ENCODE peak calls at places on chromosomes 4 and X, in nine cellular contexts. S is stomach, D is pancreas, X is left lung, E is tibial nerve, B is IMR-90, Y is colonic mucosa, Z is HCT116, V is neural progenitor cell. C is an unnamed sample. For H3K27me3, the result is how much of the 10 kb centered on the place peaks cover.

GRCh38 chrX:1074172-1074571 is 138.3 kb downstream of the CRLF2 start:
- DNase-seq in S (no peak), D (no peak), X (no peak), E (no peak), B (no peak), Y (no peak), Z (no peak), V (no peak), C (no peak)

GRCh38 chr4:167897116-167897515 is 195.2 kb upstream of the ANXA10 start:
- DNase-seq in S (no peak), D (no peak), X (no peak), E (no peak), B (peak), Y (no peak), Z (peak), V (peak), C (no peak)

GRCh38 chr4:74407891-74408290 is 37.0 kb upstream of the AREG start:
- DNase-seq in S (no peak), D (no peak), X (no peak), E (no peak), B (no peak), Y (no peak), Z (no peak), V (no peak), C (no peak)

GRCh38 chr4:33924239-33924638 is 2320.1 kb downstream of the ARAP2 start:
- DNase-seq in S (no peak), D (no peak), X (no peak), E (no peak), B (peak), Y (no peak), Z (peak), V (peak), C (no peak)

GRCh38 chr4:20172070-20172760 is 79.5 kb upstream of the SLIT2 start:
- DNase-seq in S (no peak), D (no peak), X (no peak), E (no peak), B (no peak), Y (no peak), Z (no peak), V (no peak), C (no peak)

GRCh38 chr4:23590431-23590830 is 299.4 kb downstream of the PPARGC1A start:
- DNase-seq in S (no peak), D (no peak), X (no peak), E (no peak), B (no peak), Y (no peak), Z (no peak), V (no peak), C (no peak)

GRCh38 chr4:142380052-142380598 is 466.0 kb downstream of the INPP4B start:
- DNase-seq in S (no peak), D (no peak), X (no peak), E (no peak), B (no peak), Y (no peak), Z (no peak), V (no peak), C (no peak)

GRCh38 chrX:134721766-134722532 is 63.7 kb upstream of the PLAC1 start:
- DNase-seq in S (no peak), D (no peak), X (no peak), E (no peak), B (no peak), Y (no peak), Z (no peak), V (no peak), C (no peak)

GRCh38 chr4:31657859-31658258 is 937.7 kb downstream of the PCDH7 start:
- DNase-seq in S (no peak), D (no peak), X (no peak), E (no peak), B (peak), Y (no peak), Z (no peak), V (no peak), C (no peak)

GRCh38 chr4:1300466-1301455 is 11.1 kb downstream of the MAEA start:
- DNase-seq in S (peak), D (no peak), X (peak), E (peak), B (peak), Y (no peak), Z (no peak), V (no peak), C (peak)

GRCh38 chr4:91288702-91289311 is 1015.0 kb upstream of the GRID2 start:
- DNase-seq in S (no peak), D (peak), X (no peak), E (no peak), B (no peak), Y (no peak), Z (no peak), V (no peak), C (no peak)

GRCh38 chr4:1523907-1524636 is 117.8 kb upstream of the NKX1-1 start:
- DNase-seq in S (no peak), D (no peak), X (peak), E (no peak), B (no peak), Y (no peak), Z (no peak), V (peak), C (peak)

GRCh38 chrX:96361844-96362243 is 322.8 kb upstream of the DIAPH2 start:
- DNase-seq in S (no peak), D (no peak), X (no peak), E (no peak), B (no peak), Y (no peak), Z (no peak), V (no peak), C (no peak)

GRCh38 chr4:102819588-102820365 is 7.6 kb downstream of the UBE2D3 start:
- DNase-seq in S (no peak), D (no peak), X (no peak), E (no peak), B (peak), Y (no peak), Z (no peak), V (no peak), C (no peak)

GRCh38 chrX:123203772-123204171 is 19.7 kb downstream of the GRIA3 start:
- DNase-seq in S (no peak), D (no peak), X (no peak), E (no peak), B (no peak), Y (no peak), Z (no peak), V (no peak), C (no peak)

GRCh38 chr4:93317571-93317970 is 511.0 kb upstream of the ATOH1 start:
- DNase-seq in S (no peak), D (no peak), X (no peak), E (no peak), B (no peak), Y (no peak), Z (no peak), V (no peak), C (no peak)

GRCh38 chr4:142035556-142035955 is 399.2 kb downstream of the IL15 start:
- DNase-seq in S (no peak), D (no peak), X (no peak), E (no peak), B (peak), Y (no peak), Z (no peak), V (no peak), C (no peak)

GRCh38 chrX:73850124-73851013 is 287.4 kb downstream of the CHIC1 start:
- DNase-seq in S (peak), D (no peak), X (no peak), E (no peak), B (peak), Y (peak), Z (peak), V (peak), C (no peak)

GRCh38 chrX:97529801-97530200 is 646.1 kb downstream of the RPA4 start:
- DNase-seq in S (no peak), D (no peak), X (no peak), E (no peak), B (peak), Y (no peak), Z (no peak), V (no peak), C (no peak)

GRCh38 chrX:129019412-129019811 is 503.9 kb downstream of the SMARCA1 start:
- DNase-seq in S (no peak), D (no peak), X (no peak), E (no peak), B (no peak), Y (no peak), Z (no peak), V (no peak), C (no peak)

GRCh38 chr4:95289028-95289634 is 259.6 kb downstream of the UNC5C start:
- DNase-seq in S (no peak), D (no peak), X (no peak), E (no peak), B (peak), Y (no peak), Z (no peak), V (no peak), C (no peak)

GRCh38 chr4:658681-659667 is 15.1 kb downstream of the ATP5ME start:
- DNase-seq in S (no peak), D (peak), X (peak), E (no peak), B (no peak), Y (no peak), Z (no peak), V (no peak), C (peak)

GRCh38 chrX:143661286-143661685 is 25.4 kb upstream of the SLITRK4 start:
- DNase-seq in S (no peak), D (no peak), X (no peak), E (no peak), B (no peak), Y (no peak), Z (no peak), V (peak), C (no peak)

GRCh38 chr4:12507868-12508481 is 976.2 kb downstream of the RAB28 start:
- DNase-seq in S (no peak), D (no peak), X (no peak), E (no peak), B (no peak), Y (no peak), Z (no peak), V (no peak), C (no peak)

GRCh38 chr4:30727409-30727808 is 7.2 kb downstream of the PCDH7 start:
- DNase-seq in S (no peak), D (no peak), X (no peak), E (no peak), B (no peak), Y (no peak), Z (no peak), V (no peak), C (no peak)

GRCh38 chr4:169723207-169723606 is 34.5 kb downstream of the HPF1 start:
- DNase-seq in S (no peak), D (no peak), X (no peak), E (no peak), B (no peak), Y (no peak), Z (no peak), V (peak), C (no peak)

GRCh38 chr4:42385534-42385933 is 11.8 kb upstream of the SHISA3 start:
- DNase-seq in S (no peak), D (no peak), X (no peak), E (no peak), B (no peak), Y (no peak), Z (no peak), V (no peak), C (no peak)

GRCh38 chr4:16034010-16034829 is 49.6 kb downstream of the PROM1 start:
- DNase-seq in S (no peak), D (no peak), X (no peak), E (no peak), B (peak), Y (no peak), Z (no peak), V (no peak), C (no peak)

GRCh38 chr4:148735432-148736155 is 293.4 kb upstream of the NR3C2 start:
- DNase-seq in S (no peak), D (no peak), X (no peak), E (no peak), B (no peak), Y (no peak), Z (no peak), V (no peak), C (no peak)

GRCh38 chrX:12410523-12410922 is 272.2 kb downstream of the FRMPD4 start:
- DNase-seq in S (no peak), D (no peak), X (no peak), E (no peak), B (no peak), Y (no peak), Z (no peak), V (no peak), C (no peak)

GRCh38 chrX:12412561-12412960 is 274.3 kb downstream of the FRMPD4 start:
- DNase-seq in S (no peak), D (no peak), X (no peak), E (no peak), B (no peak), Y (no peak), Z (no peak), V (no peak), C (no peak)

DNA sequence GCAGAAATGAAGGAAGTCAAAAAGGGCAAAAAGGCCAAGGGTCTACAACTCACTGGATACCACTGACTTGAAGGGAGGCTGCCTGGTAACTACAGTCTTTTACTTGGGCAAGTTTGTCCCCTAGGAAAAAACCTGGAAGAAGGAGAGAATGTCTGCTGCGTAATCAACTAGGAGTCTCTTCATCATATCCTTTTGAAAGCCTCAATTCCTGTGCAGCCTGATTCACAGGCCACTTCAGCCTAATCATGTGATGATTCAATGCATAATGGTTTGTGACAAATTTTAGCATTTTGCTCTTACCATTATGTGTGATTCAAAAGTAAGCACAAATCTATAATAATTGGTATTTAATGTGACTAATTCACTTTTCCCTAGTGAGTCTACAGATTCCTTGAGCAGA is 273.6 kb downstream of the FRMPD4 start:
- DNase-seq in S (no peak), D (no peak), X (no peak), E (no peak), B (peak), Y (no peak), Z (no peak), V (no peak), C (no peak)
- H3K27me3 ChIP-seq in S (under half), D (under half), X (under half), E (under half), B (under half), Y (under half), Z (under half), V (under half), C (under half)

DNA sequence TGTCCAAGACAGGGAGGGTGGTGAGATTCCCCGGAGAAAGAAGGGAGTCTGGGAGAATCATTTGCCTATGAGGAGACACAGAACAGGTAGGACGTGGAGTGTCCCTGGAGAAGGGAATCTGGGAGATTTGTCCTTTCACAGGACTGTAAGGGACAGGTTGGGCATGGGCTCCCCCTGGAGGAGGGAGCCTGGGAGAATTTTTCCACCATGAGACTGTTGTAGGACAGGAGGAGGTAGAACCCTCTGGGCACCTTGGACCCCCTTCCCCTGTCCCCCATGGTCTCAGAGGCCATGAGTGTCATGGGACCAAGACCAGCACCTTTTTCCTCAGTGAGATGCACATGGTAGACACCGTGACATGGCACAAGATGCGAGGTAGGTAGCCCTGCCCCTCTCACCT is 2.8 kb downstream of the PORCN start:
- DNase-seq in S (no peak), D (no peak), X (no peak), E (no peak), B (no peak), Y (no peak), Z (no peak), V (peak), C (no peak)
- TF ChIP-seq CTCF in S (no peak), D (no peak), X (no peak), E (no peak), B (peak), Y (peak), Z (no peak), V (peak), C (no peak)

DNA sequence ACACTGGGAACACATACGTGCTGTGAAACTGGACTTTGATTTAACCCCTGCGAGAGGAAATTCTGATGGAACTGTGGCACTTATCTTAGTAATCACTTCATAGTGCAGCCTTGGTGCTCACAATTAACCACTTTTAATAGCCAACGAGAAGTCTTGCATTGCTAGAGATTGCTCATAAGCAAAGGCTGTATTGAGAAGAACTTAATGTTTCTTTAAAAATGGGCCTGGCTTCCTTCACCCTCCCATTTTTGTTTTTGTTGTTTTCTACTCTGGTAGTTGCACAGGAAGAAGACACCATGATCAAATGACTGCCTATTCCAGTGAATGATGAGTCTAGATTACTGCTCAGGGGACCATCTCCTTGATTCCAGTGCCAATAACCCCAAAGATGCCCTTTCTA is 52.5 kb upstream of the NKAP start:
- DNase-seq in S (no peak), D (no peak), X (no peak), E (no peak), B (no peak), Y (no peak), Z (no peak), V (no peak), C (no peak)
- H3K27me3 ChIP-seq in S (half or more), D (under half), X (half or more), E (half or more), B (under half), Y (half or more), Z (under half), V (half or more), C (half or more)

DNA sequence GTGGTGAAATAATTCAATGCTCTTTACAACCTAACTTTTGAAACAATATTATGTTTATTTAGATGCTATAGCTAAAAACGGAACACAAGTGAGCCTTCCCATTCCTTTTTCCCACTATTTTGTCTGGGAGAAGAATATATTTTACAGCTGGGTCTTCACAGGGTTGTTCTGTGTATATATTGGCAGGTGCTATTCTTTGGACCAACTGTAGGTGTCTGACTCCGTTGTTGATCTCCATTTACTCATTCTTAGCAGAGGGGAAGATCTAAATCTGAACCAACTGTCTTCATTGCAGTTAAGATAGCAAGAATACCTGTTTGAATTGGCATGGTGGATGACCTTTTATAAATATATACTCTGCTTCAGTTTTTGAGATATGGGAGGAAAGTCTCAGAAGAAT is 257.4 kb downstream of the CFAP299 start:
- DNase-seq in S (no peak), D (no peak), X (no peak), E (no peak), B (no peak), Y (no peak), Z (no peak), V (peak), C (no peak)
- TF ChIP-seq CTCF in S (no peak), D (no peak), X (no peak), E (no peak), B (no peak), Y (peak), Z (no peak), V (peak), C (no peak)

GRCh38 chrX:108447303-108447702 is 7.7 kb downstream of the COL4A5 start:
- DNase-seq in S (no peak), D (no peak), X (no peak), E (no peak), B (peak), Y (no peak), Z (no peak), V (no peak), C (no peak)
- H3K27me3 ChIP-seq in S (under half), D (under half), X (under half), E (under half), B (under half), Y (under half), Z (under half), V (under half), C (under half)

C was measured in lower lobe of right lung.